ENCODE peak calls at places on chromosomes 11 and 22, in five cellular contexts. Z, O, T, Y and L are unnamed samples.

GRCh38 chr11:22304337-22304961 is 33.7 kb upstream of the SLC17A6 start:
- DNase-seq in Z (no peak), O (no peak), T (no peak), Y (no peak), L (peak; percentile 16)

GRCh38 chr11:111719379-111719778 is 46.8 kb downstream of the PPP2R1B start:
- DNase-seq in Z (no peak), O (no peak), T (no peak), Y (no peak), L (no peak)

GRCh38 chr11:88016392-88017020 is 158.7 kb downstream of the RAB38 start:
- DNase-seq in Z (peak; percentile 13), O (peak; percentile 95), T (peak; percentile 59), Y (peak; percentile 69), L (peak; percentile 39)

GRCh38 chr11:125410091-125410490 is 86.0 kb downstream of the FEZ1 start:
- DNase-seq in Z (no peak), O (no peak), T (peak; percentile 61), Y (no peak), L (no peak)

GRCh38 chr11:61083601-61084147 is 18.6 kb upstream of the CD5 start:
- DNase-seq in Z (no peak), O (no peak), T (no peak), Y (no peak), L (peak; percentile 43)

GRCh38 chr11:133699071-133699470 is 146.2 kb downstream of the SPATA19 start:
- DNase-seq in Z (no peak), O (no peak), T (no peak), Y (no peak), L (no peak)

GRCh38 chr11:71096751-71097388 is 155.5 kb downstream of the SHANK2 start:
- DNase-seq in Z (no peak), O (no peak), T (no peak), Y (no peak), L (no peak)

GRCh38 chr11:78226684-78227680 is 38.3 kb downstream of the USP35 start:
- DNase-seq in Z (no peak), O (no peak), T (no peak), Y (no peak), L (peak; percentile 35)

GRCh38 chr11:123480290-123480815 is 50.3 kb downstream of the GRAMD1B start:
- DNase-seq in Z (no peak), O (no peak), T (no peak), Y (no peak), L (peak; percentile 53)

GRCh38 chr11:102144357-102145342 is 34.4 kb downstream of the YAP1 start:
- DNase-seq in Z (no peak), O (peak; percentile 63), T (peak; percentile 22), Y (no peak), L (no peak)

DNA sequence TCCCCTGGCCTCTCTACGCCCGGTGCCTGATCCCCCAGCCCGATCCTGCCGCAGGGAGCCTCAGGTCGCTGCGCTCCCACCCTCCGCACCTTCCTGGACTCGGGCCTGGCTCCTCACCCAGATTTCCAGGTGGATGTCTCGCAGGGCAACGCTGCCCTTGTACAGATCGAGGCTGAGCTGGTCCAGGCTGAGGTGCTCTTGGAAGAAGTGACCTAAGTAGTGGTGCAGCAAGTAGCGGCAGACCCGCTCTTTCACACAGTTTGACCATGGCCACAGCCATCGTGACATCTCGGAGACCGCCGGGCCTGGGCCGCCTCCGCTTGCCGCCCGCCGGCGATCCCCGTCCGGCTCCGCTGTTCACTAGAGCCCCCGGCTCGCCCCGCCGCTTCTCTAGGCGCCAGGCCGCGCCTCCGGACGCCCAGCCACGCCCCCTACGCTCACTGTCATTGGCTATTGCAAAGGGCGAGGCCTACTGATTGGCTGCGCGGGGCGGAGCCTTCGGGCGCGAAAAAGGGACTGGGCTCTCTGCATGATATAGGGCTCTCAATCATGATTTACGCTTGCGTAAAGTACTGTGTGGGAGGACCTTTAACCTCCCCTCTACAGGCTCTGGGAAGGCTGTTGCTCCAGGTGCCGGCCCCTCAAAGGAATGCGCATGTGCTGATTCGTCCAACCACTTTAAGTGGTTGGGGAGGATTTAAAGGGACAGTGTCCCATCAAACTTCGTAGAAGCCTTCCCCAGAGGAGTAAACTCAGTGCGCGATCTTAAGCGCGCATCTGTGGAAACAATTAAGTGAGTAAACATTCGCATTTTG is at the start of gene ATG2A:
- DNase-seq in Z (peak; percentile 100), O (peak; percentile 99), T (peak; percentile 99), Y (peak; percentile 99), L (peak; percentile 99)
- TF ChIP-seq CTCF in Z (no peak), O (no peak), T (no peak), Y (no peak), L (no peak)

GRCh38 chr11:6638437-6638836 is 17.2 kb downstream of the DCHS1 start:
- DNase-seq in Z (no peak), O (no peak), T (no peak), Y (no peak), L (no peak)
- TF ChIP-seq CTCF in Z (no peak), O (no peak), T (no peak), Y (no peak), L (no peak)

GRCh38 chr11:16984229-16984628 is 30.0 kb downstream of the PLEKHA7 start:
- DNase-seq in Z (no peak), O (no peak), T (no peak), Y (no peak), L (no peak)

GRCh38 chr11:16986434-16987204 is 27.6 kb downstream of the PLEKHA7 start:
- DNase-seq in Z (peak; percentile 89), O (no peak), T (peak; percentile 26), Y (no peak), L (peak; percentile 76)

GRCh38 chr11:16982809-16983208 is 31.4 kb downstream of the PLEKHA7 start:
- DNase-seq in Z (no peak), O (no peak), T (no peak), Y (no peak), L (no peak)

GRCh38 chr11:16987205-16987568 is 27.0 kb downstream of the PLEKHA7 start:
- DNase-seq in Z (peak; percentile 82), O (no peak), T (peak; percentile 61), Y (no peak), L (no peak)

DNA sequence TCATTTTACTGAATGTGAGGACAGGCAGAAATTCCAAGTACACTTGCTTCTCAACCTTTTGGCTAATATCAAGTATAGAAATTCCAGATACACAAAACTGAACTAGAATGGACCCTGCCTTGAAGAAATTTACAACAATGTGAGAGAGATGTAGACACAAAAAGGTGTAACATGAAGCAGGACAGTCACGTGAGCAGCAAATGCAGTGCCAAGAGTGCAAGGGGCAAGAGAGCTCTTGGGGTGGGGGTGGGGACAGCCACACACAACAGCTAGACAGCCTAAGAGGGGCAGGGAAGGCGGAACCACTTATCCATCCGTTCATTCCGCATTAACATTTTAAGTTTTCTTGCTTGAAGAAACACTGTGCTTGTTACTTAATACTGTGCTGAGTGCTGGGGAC is 28.9 kb downstream of the PLEKHA7 start:
- DNase-seq in Z (no peak), O (no peak), T (no peak), Y (no peak), L (no peak)
- TF ChIP-seq CTCF in Z (no peak), O (no peak), T (no peak), Y (no peak), L (no peak)

GRCh38 chr11:65100674-65101350 is 4.8 kb downstream of the VPS51 start:
- DNase-seq in Z (no peak), O (no peak), T (no peak), Y (no peak), L (no peak)
- TF ChIP-seq CTCF in Z (no peak), O (no peak), T (peak; percentile 14), Y (no peak), L (no peak)

GRCh38 chr11:6418199-6418957 is 516 bp downstream of the APBB1 start:
- DNase-seq in Z (peak; percentile 76), O (no peak), T (peak; percentile 56), Y (no peak), L (no peak)
- TF ChIP-seq CTCF in Z (no peak), O (no peak), T (no peak), Y (no peak), L (no peak)

GRCh38 chr11:84947970-84948600 is 679.1 kb downstream of the DLG2 start:
- DNase-seq in Z (no peak), O (no peak), T (no peak), Y (no peak), L (no peak)

GRCh38 chr11:84947070-84947469 is 680.1 kb downstream of the DLG2 start:
- DNase-seq in Z (no peak), O (no peak), T (no peak), Y (no peak), L (no peak)
- TF ChIP-seq CTCF in Z (no peak), O (no peak), T (no peak), Y (no peak), L (no peak)

GRCh38 chr22:38861170-38861874 is 10.7 kb downstream of the CBX6 start:
- DNase-seq in Z (no peak), O (no peak), T (no peak), Y (no peak), L (no peak)
- TF ChIP-seq CTCF in Z (no peak), O (peak; percentile 8), T (no peak), Y (peak; percentile 37), L (no peak)

DNA sequence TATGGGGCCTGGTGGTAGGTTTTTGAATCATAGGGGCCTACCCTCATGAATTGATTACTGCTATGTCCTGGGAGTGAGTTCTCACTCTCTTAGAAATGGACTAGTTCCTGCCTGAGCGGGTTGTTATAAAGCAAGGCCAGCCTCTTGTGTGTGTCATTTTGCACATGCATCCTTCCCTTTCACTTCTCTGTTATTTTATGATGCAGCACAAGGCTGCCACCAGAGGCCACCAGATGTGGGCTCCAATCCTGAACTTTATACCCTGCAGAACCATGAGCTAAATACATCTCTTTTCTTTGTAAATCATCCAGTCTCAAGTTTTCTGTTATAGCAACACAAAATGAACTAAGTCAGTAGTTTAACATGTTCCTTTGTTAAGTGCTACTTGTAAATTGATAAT is 251.4 kb downstream of the BLID start:
- DNase-seq in Z (no peak), O (no peak), T (no peak), Y (no peak), L (no peak)
- TF ChIP-seq CTCF in Z (no peak), O (no peak), T (no peak), Y (no peak), L (no peak)

GRCh38 chr11:114058026-114058706 is 1.3 kb upstream of the ZBTB16 start:
- DNase-seq in Z (no peak), O (no peak), T (peak; percentile 38), Y (no peak), L (no peak)
- TF ChIP-seq CTCF in Z (no peak), O (no peak), T (no peak), Y (no peak), L (no peak)